ENCODE peak calls at places on chromosomes 4 and X, in six cellular contexts. K is HCT116, P is Panc1, H is A549, G is GM23338, C is HepG2. E is an unnamed sample.

GRCh38 chrX:36867143-36867542 is 141.0 kb upstream of the FAM47C start:
- DNase-seq in K (no peak), H (peak; percentile 2), G (peak; percentile 41), P (no peak), C (peak; percentile 2), E (no peak)

GRCh38 chr4:138614462-138615142 is 372.5 kb upstream of the SLC7A11 start:
- DNase-seq in H (no peak), C (no peak), G (no peak), P (no peak), K (no peak), E (no peak)

GRCh38 chrX:7168366-7168765 is 20.4 kb upstream of the PUDP start:
- DNase-seq in K (no peak), G (no peak), H (no peak), C (no peak), P (no peak), E (no peak)

GRCh38 chrX:23616361-23616760 is 50.9 kb upstream of the PRDX4 start:
- DNase-seq in K (no peak), C (peak; percentile 0), P (no peak), G (peak; percentile 44), H (peak; percentile 8), E (no peak)

GRCh38 chr4:26176621-26177121 is 144.1 kb upstream of the RBPJ start:
- DNase-seq in K (no peak), G (no peak), P (no peak), H (no peak), C (no peak), E (no peak)

GRCh38 chrX:133685806-133686205 is 270.5 kb upstream of the GPC4 start:
- DNase-seq in G (peak; percentile 40), C (no peak), P (no peak), K (no peak), H (no peak), E (no peak)

GRCh38 chr4:54228064-54228527 is 997 bp upstream of the PDGFRA start:
- DNase-seq in H (peak; percentile 60), G (peak; percentile 92), K (no peak), P (peak; percentile 32), C (peak; percentile 5), E (no peak)

GRCh38 chrX:4547218-4547836 is 833.9 kb upstream of the PRKX start:
- DNase-seq in G (peak; percentile 47), K (peak; percentile 16), P (peak; percentile 22), C (peak; percentile 8), H (peak; percentile 4), E (no peak)

GRCh38 chrX:74119016-74119910 is 184.7 kb upstream of the ZCCHC13 start:
- DNase-seq in P (no peak), K (peak; percentile 24), C (no peak), G (no peak), H (peak; percentile 10), E (no peak)

GRCh38 chr4:1192091-1192492 is 19.7 kb upstream of the SPON2 start:
- DNase-seq in C (no peak), K (peak; percentile 29), H (peak; percentile 80), G (no peak), P (peak; percentile 52), E (no peak)
- H3K4me3 ChIP-seq in C (no peak overlapping the region), K (no peak overlapping the region), H (no peak overlapping the region), G (no peak overlapping the region), P (no peak overlapping the region), E (no peak overlapping the region)

DNA sequence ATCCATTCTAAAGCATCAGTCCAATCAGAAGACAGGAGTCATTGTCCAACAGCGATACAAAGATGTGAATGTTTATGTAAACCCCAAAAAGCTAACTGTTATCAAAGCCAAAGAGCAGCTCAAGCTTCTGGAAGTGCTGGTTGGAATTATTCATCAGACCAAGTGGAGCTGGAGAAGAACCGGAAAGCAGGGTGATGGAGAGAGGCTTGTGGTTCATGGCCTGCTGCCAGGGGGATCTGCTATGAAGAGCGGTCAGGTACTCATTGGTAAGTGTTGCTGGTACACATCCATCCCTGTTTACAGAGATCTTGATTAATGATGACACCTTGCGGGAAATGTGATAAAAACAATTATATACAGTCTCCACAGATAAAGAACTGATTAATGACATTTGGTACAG is 11.0 kb downstream of the INTU start:
- DNase-seq in P (no peak), K (no peak), G (no peak), C (no peak), H (no peak), E (no peak)
- TF ChIP-seq REST in P (no peak), K (no peak), G (no peak), C (no peak), H (no peak), E (no peak)

GRCh38 chrX:110315541-110315940 is 2.3 kb downstream of the AMMECR1 start:
- DNase-seq in C (no peak), K (no peak), H (no peak), G (no peak), P (no peak), E (no peak)
- H3K4me3 ChIP-seq in C (no peak overlapping the region), K (no peak overlapping the region), H (no peak overlapping the region), G (peak overlapping the region; percentile 76), P (no peak overlapping the region), E (peak overlapping the region; percentile 8)

GRCh38 chr4:123554263-123554662 is 157.7 kb downstream of the SPRY1 start:
- DNase-seq in C (no peak), H (no peak), K (no peak), P (no peak), G (no peak), E (no peak)
- TF ChIP-seq REST in C (no peak), H (no peak), K (no peak), P (no peak), G (no peak), E (no peak)

GRCh38 chr4:105972946-105973621 is 77.8 kb downstream of the NPNT start:
- DNase-seq in P (no peak), G (peak; percentile 45), K (no peak), C (no peak), H (no peak), E (no peak)
- H3K4me3 ChIP-seq in P (no peak overlapping the region), G (peak overlapping the region; percentile 22), K (no peak overlapping the region), C (no peak overlapping the region), H (no peak overlapping the region), E (no peak overlapping the region)

E was measured in HL-60.